ENCODE peak calls at places on chromosomes 5 and 9, in four cellular contexts. D is stimulated activated CD4-positive, alpha-beta T cell treated with anti-CD3 and anti-CD28 coated beads, TNF-alpha, amount 100 ng/mL, for 24 hours; B is stromal cell of bone marrow; F is PC-9. R is an unnamed sample.

GRCh38 chr5:43456556-43456955 is 27.1 kb downstream of the TMEM267 start:
- DNase-seq in D (no peak), B (no peak), F (no peak), R (no peak)

GRCh38 chr5:112604741-112605390 is 132.8 kb upstream of the APC start:
- DNase-seq in D (no peak), B (no peak), F (no peak), R (no peak)

GRCh38 chr9:12554636-12555035 is 138.5 kb upstream of the TYRP1 start:
- DNase-seq in D (no peak), B (no peak), F (no peak), R (no peak)

GRCh38 chr9:36486454-36486932 is 86.2 kb upstream of the MELK start:
- DNase-seq in D (no peak), B (no peak), F (no peak), R (no peak)

GRCh38 chr5:84585218-84585617 is 200.5 kb upstream of the EDIL3 start:
- DNase-seq in D (no peak), B (no peak), F (no peak), R (no peak)

GRCh38 chr5:17132444-17133083 is 84.9 kb upstream of the BASP1 start:
- DNase-seq in D (no peak), B (no peak), F (no peak), R (peak)

GRCh38 chr9:5586391-5586802 is 42.5 kb upstream of the RIC1 start:
- DNase-seq in D (no peak), B (peak), F (no peak), R (peak)

GRCh38 chr9:75616841-75617566 is 273.5 kb upstream of the PCSK5 start:
- DNase-seq in D (no peak), B (no peak), F (no peak), R (no peak)

GRCh38 chr5:98458004-98458403 is 315.5 kb upstream of the RGMB start:
- DNase-seq in D (no peak), B (peak), F (no peak), R (no peak)

GRCh38 chr9:105154723-105155191 is 89.7 kb upstream of the SLC44A1 start:
- DNase-seq in D (no peak), B (peak), F (no peak), R (no peak)

GRCh38 chr5:16579142-16579541 is 37.7 kb downstream of the RETREG1 start:
- DNase-seq in D (no peak), B (no peak), F (no peak), R (no peak)

GRCh38 chr5:178991190-178992145 is 3.7 kb downstream of the GRM6 start:
- DNase-seq in D (no peak), B (no peak), F (no peak), R (no peak)